ENCODE peak calls at places on chromosomes 11 and 22, in nine cellular contexts. T, Q, Y, D, O, I, L, G and A are unnamed samples. For H3K9me3, the result is how much of the 10 kb centered on the place peaks cover.

GRCh38 chr11:85867751-85868150 is 12.6 kb downstream of the CCDC83 start:
- DNase-seq in T (no peak), Q (peak), Y (no peak), D (no peak), O (peak), I (no peak), L (no peak), G (no peak), A (no peak)

GRCh38 chr22:23833017-23833795 is 5.6 kb downstream of the DERL3 start:
- DNase-seq in T (peak), Q (no peak), Y (no peak), D (no peak), O (no peak), I (no peak), L (no peak), G (peak), A (no peak)

GRCh38 chr11:416757-417621 is 2.2 kb upstream of the SIGIRR start:
- DNase-seq in T (no peak), Q (peak), Y (peak), D (peak), O (no peak), I (no peak), L (no peak), G (no peak), A (no peak)

GRCh38 chr11:118212131-118212725 is 12.6 kb downstream of the JAML start:
- DNase-seq in T (no peak), Q (no peak), Y (no peak), D (peak), O (no peak), I (no peak), L (no peak), G (no peak), A (no peak)

GRCh38 chr11:3093281-3094191 is 36.3 kb upstream of the CARS1 start:
- DNase-seq in T (peak), Q (no peak), Y (no peak), D (no peak), O (no peak), I (no peak), L (no peak), G (peak), A (no peak)

GRCh38 chr22:40585205-40585778 is 51.2 kb downstream of the MRTFA start:
- DNase-seq in T (no peak), Q (no peak), Y (no peak), D (no peak), O (no peak), I (no peak), L (no peak), G (no peak), A (no peak)

GRCh38 chr11:77201370-77201769 is 73.3 kb downstream of the MYO7A start:
- DNase-seq in T (peak), Q (no peak), Y (no peak), D (no peak), O (no peak), I (no peak), L (no peak), G (peak), A (no peak)

GRCh38 chr11:115869780-115870431 is 365.7 kb upstream of the CADM1 start:
- DNase-seq in T (no peak), Q (peak), Y (peak), D (no peak), O (peak), I (peak), L (no peak), G (no peak), A (no peak)

GRCh38 chr22:35705141-35705540 is 12.5 kb upstream of the APOL5 start:
- DNase-seq in T (no peak), Q (peak), Y (no peak), D (no peak), O (peak), I (no peak), L (no peak), G (no peak), A (no peak)

GRCh38 chr22:41695211-41695610 is 4.1 kb upstream of the MEI1 start:
- DNase-seq in T (no peak), Q (no peak), Y (no peak), D (no peak), O (no peak), I (no peak), L (no peak), G (no peak), A (no peak)

GRCh38 chr11:21604564-21604963 is 588.3 kb upstream of the ANO5 start:
- DNase-seq in T (no peak), Q (no peak), Y (no peak), D (no peak), O (no peak), I (no peak), L (no peak), G (no peak), A (no peak)

GRCh38 chr11:103648670-103649400 is 387.6 kb upstream of the DDI1 start:
- DNase-seq in T (no peak), Q (peak), Y (no peak), D (no peak), O (peak), I (no peak), L (no peak), G (no peak), A (no peak)

GRCh38 chr11:35404397-35404775 is 15.0 kb downstream of the SLC1A2 start:
- DNase-seq in T (no peak), Q (peak), Y (no peak), D (no peak), O (peak), I (no peak), L (no peak), G (no peak), A (no peak)

GRCh38 chr22:44616882-44617655 is 84.9 kb upstream of the PRR5 start:
- DNase-seq in T (no peak), Q (no peak), Y (no peak), D (peak), O (no peak), I (no peak), L (no peak), G (no peak), A (no peak)

GRCh38 chr11:97746832-97747231 is 1273.9 kb upstream of the CNTN5 start:
- DNase-seq in T (no peak), Q (no peak), Y (no peak), D (no peak), O (no peak), I (no peak), L (no peak), G (no peak), A (no peak)

GRCh38 chr11:14148653-14149273 is 186.2 kb downstream of the SPON1 start:
- DNase-seq in T (no peak), Q (peak), Y (no peak), D (no peak), O (peak), I (peak), L (no peak), G (no peak), A (no peak)

GRCh38 chr11:67351275-67352005 is 1.9 kb downstream of the POLD4 start:
- DNase-seq in T (no peak), Q (peak), Y (peak), D (peak), O (peak), I (peak), L (no peak), G (peak), A (no peak)

GRCh38 chr11:1746956-1747752 is 3.2 kb downstream of the IFITM10 start:
- DNase-seq in T (peak), Q (no peak), Y (no peak), D (no peak), O (no peak), I (no peak), L (no peak), G (peak), A (no peak)

GRCh38 chr11:58788355-58789023 is 56.0 kb downstream of the GLYATL2 start:
- DNase-seq in T (no peak), Q (peak), Y (peak), D (peak), O (peak), I (peak), L (no peak), G (no peak), A (no peak)

GRCh38 chr22:40235418-40235817 is 57.7 kb downstream of the TNRC6B start:
- DNase-seq in T (no peak), Q (peak), Y (no peak), D (no peak), O (no peak), I (no peak), L (no peak), G (no peak), A (no peak)

GRCh38 chr22:21947040-21948014 is 5.3 kb downstream of the PPM1F start:
- DNase-seq in T (no peak), Q (peak), Y (no peak), D (no peak), O (peak), I (no peak), L (no peak), G (no peak), A (no peak)

GRCh38 chr22:24775769-24776492 is 1.4 kb upstream of the PIWIL3 start:
- DNase-seq in T (no peak), Q (peak), Y (no peak), D (no peak), O (peak), I (no peak), L (no peak), G (no peak), A (no peak)

GRCh38 chr11:88552377-88553029 is 215.0 kb upstream of the CTSC start:
- DNase-seq in T (no peak), Q (peak), Y (peak), D (no peak), O (peak), I (peak), L (no peak), G (no peak), A (no peak)

GRCh38 chr11:7936615-7937014 is 4.9 kb downstream of the OR10A3 start:
- DNase-seq in T (no peak), Q (no peak), Y (no peak), D (peak), O (no peak), I (no peak), L (no peak), G (no peak), A (no peak)

GRCh38 chr11:72254299-72254993 is 10.5 kb upstream of the PHOX2A start:
- DNase-seq in T (no peak), Q (no peak), Y (no peak), D (no peak), O (no peak), I (no peak), L (no peak), G (no peak), A (no peak)

GRCh38 chr11:93895106-93895862 is 44.9 kb upstream of the VSTM5 start:
- DNase-seq in T (no peak), Q (peak), Y (no peak), D (peak), O (peak), I (peak), L (no peak), G (no peak), A (no peak)

GRCh38 chr11:12560861-12561260 is 113.4 kb upstream of the TEAD1 start:
- DNase-seq in T (no peak), Q (no peak), Y (no peak), D (no peak), O (no peak), I (no peak), L (no peak), G (no peak), A (no peak)

GRCh38 chr11:64268687-64269379 is 15.6 kb downstream of the BAD start:
- DNase-seq in T (no peak), Q (peak), Y (peak), D (peak), O (peak), I (peak), L (no peak), G (peak), A (no peak)

GRCh38 chr22:35578836-35579575 is 38.1 kb downstream of the MB start:
- DNase-seq in T (no peak), Q (no peak), Y (no peak), D (peak), O (no peak), I (no peak), L (no peak), G (no peak), A (no peak)

GRCh38 chr11:119346605-119347004 is at the start of gene MFRP:
- DNase-seq in T (no peak), Q (no peak), Y (no peak), D (no peak), O (no peak), I (no peak), L (no peak), G (no peak), A (no peak)

GRCh38 chr22:39773976-39774539 is 119.5 kb downstream of the ENTHD1 start:
- DNase-seq in T (no peak), Q (peak), Y (no peak), D (no peak), O (peak), I (peak), L (no peak), G (no peak), A (no peak)

GRCh38 chr11:34331329-34331728 is 26.5 kb downstream of the ABTB2 start:
- DNase-seq in T (no peak), Q (peak), Y (no peak), D (no peak), O (peak), I (no peak), L (peak), G (no peak), A (no peak)

GRCh38 chr11:69915501-69916250 is 96.5 kb upstream of the FGF3 start:
- DNase-seq in T (peak), Q (peak), Y (peak), D (peak), O (peak), I (peak), L (peak), G (peak), A (no peak)

GRCh38 chr22:19094393-19094997 is 27.7 kb downstream of the DGCR2 start:
- DNase-seq in T (no peak), Q (no peak), Y (no peak), D (no peak), O (no peak), I (no peak), L (no peak), G (no peak), A (no peak)

GRCh38 chr11:29214833-29215232 is 802.0 kb downstream of the KCNA4 start:
- DNase-seq in T (no peak), Q (peak), Y (no peak), D (no peak), O (peak), I (no peak), L (no peak), G (no peak), A (no peak)

GRCh38 chr22:24938741-24939341 is 7.7 kb downstream of the LHFPL7 start:
- DNase-seq in T (no peak), Q (peak), Y (no peak), D (peak), O (peak), I (peak), L (no peak), G (no peak), A (no peak)

GRCh38 chr22:44764373-44764772 is 12.0 kb downstream of the ARHGAP8 start:
- DNase-seq in T (no peak), Q (no peak), Y (no peak), D (no peak), O (no peak), I (no peak), L (no peak), G (no peak), A (no peak)

GRCh38 chr11:61413496-61413895 is 16.3 kb downstream of the CPSF7 start:
- DNase-seq in T (no peak), Q (peak), Y (no peak), D (no peak), O (peak), I (no peak), L (no peak), G (no peak), A (no peak)

GRCh38 chr22:49215840-49216239 is 611.8 kb downstream of the BRD1 start:
- DNase-seq in T (peak), Q (no peak), Y (no peak), D (no peak), O (no peak), I (no peak), L (no peak), G (peak), A (no peak)

GRCh38 chr22:49212466-49212865 is 615.2 kb downstream of the BRD1 start:
- DNase-seq in T (peak), Q (no peak), Y (no peak), D (no peak), O (no peak), I (no peak), L (no peak), G (peak), A (no peak)

GRCh38 chr22:49212002-49212401 is 615.7 kb downstream of the BRD1 start:
- DNase-seq in T (no peak), Q (no peak), Y (no peak), D (no peak), O (no peak), I (no peak), L (no peak), G (peak), A (no peak)

GRCh38 chr22:49214976-49215375 is 612.7 kb downstream of the BRD1 start:
- DNase-seq in T (peak), Q (no peak), Y (no peak), D (no peak), O (no peak), I (no peak), L (no peak), G (peak), A (no peak)

DNA sequence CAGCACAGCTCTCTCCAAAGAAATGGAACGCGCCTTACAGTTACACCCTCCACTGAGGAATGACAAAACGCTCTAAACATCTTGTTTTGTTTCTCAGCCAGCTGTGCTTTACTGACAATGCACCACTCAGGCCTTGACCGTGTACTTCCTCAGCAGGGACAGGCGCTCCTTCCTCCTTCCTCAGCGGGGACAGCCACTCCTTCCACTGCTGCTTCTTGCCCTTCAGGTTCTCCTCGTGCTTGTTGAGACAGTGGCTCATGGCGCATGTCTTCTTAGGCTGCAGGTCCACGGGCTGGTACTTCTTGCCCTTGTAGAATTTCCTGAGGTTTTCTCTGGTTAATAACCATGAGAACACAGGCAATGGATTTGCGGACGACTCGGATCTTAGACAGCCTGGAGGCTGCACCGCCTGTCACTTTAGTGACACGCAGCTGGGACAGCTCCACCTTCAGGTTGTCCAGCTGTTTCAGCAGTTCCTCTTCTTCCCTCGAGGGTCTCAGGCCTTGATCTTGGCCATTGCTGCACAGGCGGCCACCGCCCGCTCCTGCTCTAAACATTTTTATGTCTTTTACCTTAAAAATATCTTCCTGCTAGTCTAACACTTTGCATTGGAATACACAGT is 613.8 kb downstream of the BRD1 start:
- DNase-seq in T (no peak), Q (no peak), Y (no peak), D (no peak), O (no peak), I (no peak), L (no peak), G (peak), A (no peak)
- H3K9me3 ChIP-seq in T (under half), Q (under half), Y (under half), D (under half), O (half or more), I (under half), L (under half), G (under half), A (under half)

GRCh38 chr22:46061431-46062231 is 84.7 kb upstream of the WNT7B start:
- DNase-seq in T (peak), Q (no peak), Y (no peak), D (no peak), O (no peak), I (no peak), L (no peak), G (peak), A (no peak)
- H3K4me3 ChIP-seq in T (peak), Q (no peak), Y (no peak), D (peak), O (no peak), I (no peak), L (peak), G (peak), A (no peak)

DNA sequence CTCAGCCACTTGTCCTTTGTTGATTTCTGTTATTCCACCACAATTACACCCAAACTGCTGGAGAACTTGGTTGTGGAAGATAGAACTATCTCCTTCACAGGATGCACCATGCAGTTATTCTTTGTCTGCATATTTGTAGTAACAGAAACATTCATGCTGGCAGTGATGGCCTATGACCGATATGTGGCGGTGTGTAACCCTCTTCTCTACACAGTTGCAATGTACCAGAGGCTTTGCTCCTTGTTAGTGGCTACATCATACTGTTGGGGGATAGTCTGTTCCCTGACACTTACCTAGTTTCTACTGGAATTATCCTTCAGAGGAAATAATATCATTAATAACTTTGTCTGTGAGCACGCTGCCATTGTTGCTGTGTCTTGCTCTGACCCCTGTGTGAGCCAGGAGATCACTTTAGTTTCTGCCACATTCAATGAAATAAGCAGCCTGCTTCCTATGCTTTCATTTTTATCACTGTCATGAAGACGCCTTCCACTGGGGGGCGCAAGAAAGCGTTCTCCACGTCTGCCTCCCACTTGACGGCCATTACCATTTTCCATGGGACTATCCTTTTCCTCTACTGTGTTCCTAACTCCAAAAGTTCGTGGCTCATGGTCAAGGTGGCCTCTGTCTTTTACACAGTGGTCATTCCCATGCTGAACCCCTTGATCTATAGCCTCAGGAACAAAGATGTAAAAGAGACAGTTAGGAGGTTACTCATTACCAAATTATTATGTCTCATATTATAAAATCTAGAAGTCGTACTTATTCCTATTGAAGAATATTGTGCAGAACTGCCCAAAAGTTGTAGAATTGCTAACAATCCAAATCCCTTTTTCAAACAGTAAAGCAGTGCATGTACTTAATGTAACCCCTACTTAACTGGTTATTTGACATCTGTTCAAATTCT is 53.2 kb downstream of the OR4C6 start:
- DNase-seq in T (no peak), Q (no peak), Y (no peak), D (no peak), O (no peak), I (peak), L (no peak), G (no peak), A (no peak)
- TF ChIP-seq CTCF in T (no peak), Q (no peak), Y (no peak), D (no peak), O (no peak), I (peak), L (no peak), G (no peak), A (no peak)

GRCh38 chr11:26150046-26150445 is 181.9 kb upstream of the ANO3 start:
- DNase-seq in T (no peak), Q (no peak), Y (no peak), D (no peak), O (no peak), I (no peak), L (no peak), G (no peak), A (no peak)
- H3K9me3 ChIP-seq in T (under half), Q (under half), Y (under half), D (under half), O (under half), I (under half), L (under half), G (under half), A (under half)

GRCh38 chr11:130161441-130161840 is 1.9 kb downstream of the ST14 start:
- DNase-seq in T (no peak), Q (no peak), Y (no peak), D (no peak), O (no peak), I (peak), L (no peak), G (no peak), A (no peak)
- H3K4me3 ChIP-seq in T (peak), Q (no peak), Y (no peak), D (no peak), O (no peak), I (peak), L (no peak), G (no peak), A (peak)